ENCODE peak calls at places on chromosomes 12 and 14, in six cellular contexts. G, C, Q, W, Y and T are unnamed samples.

GRCh38 chr14:92926931-92927330 is 4.0 kb downstream of the CHGA start:
- DNase-seq in G (no peak), C (no peak), Q (no peak), W (peak; percentile 14), Y (no peak), T (no peak)

GRCh38 chr14:35506927-35507326 is 27.0 kb upstream of the INSM2 start:
- DNase-seq in G (peak; percentile 29), C (no peak), Q (no peak), W (peak; percentile 1), Y (no peak), T (no peak)

GRCh38 chr12:32462908-32463307 is 63.5 kb downstream of the FGD4 start:
- DNase-seq in G (no peak), C (no peak), Q (no peak), W (no peak), Y (no peak), T (no peak)

GRCh38 chr14:50943943-50944646 is at the start of gene PYGL:
- DNase-seq in G (no peak), C (peak; percentile 27), Q (peak; percentile 70), W (peak; percentile 71), Y (no peak), T (no peak)

GRCh38 chr14:102819176-102819628 is 42.0 kb downstream of the TRAF3 start:
- DNase-seq in G (no peak), C (peak; percentile 83), Q (no peak), W (no peak), Y (peak; percentile 26), T (no peak)

GRCh38 chr14:49970474-49971147 is 77.7 kb downstream of the ARF6 start:
- DNase-seq in G (no peak), C (no peak), Q (peak; percentile 86), W (no peak), Y (no peak), T (no peak)

GRCh38 chr12:57750561-57751431 is 1.3 kb downstream of the CDK4 start:
- DNase-seq in G (no peak), C (no peak), Q (no peak), W (no peak), Y (no peak), T (no peak)

GRCh38 chr14:101405931-101406330 is 155.4 kb upstream of the DIO3 start:
- DNase-seq in G (no peak), C (no peak), Q (no peak), W (no peak), Y (no peak), T (no peak)

GRCh38 chr12:75660107-75660530 is 148.7 kb upstream of the KRR1 start:
- DNase-seq in G (peak; percentile 88), C (no peak), Q (peak; percentile 42), W (no peak), Y (no peak), T (no peak)

GRCh38 chr14:41606249-41607118 is at the start of gene LRFN5:
- DNase-seq in G (no peak), C (no peak), Q (peak; percentile 55), W (peak; percentile 46), Y (no peak), T (no peak)

GRCh38 chr12:51906452-51907082 is 737 bp upstream of the ACVRL1 start:
- DNase-seq in G (no peak), C (no peak), Q (no peak), W (no peak), Y (no peak), T (no peak)

GRCh38 chr12:22287056-22287455 is 47.5 kb downstream of the ST8SIA1 start:
- DNase-seq in G (no peak), C (no peak), Q (no peak), W (no peak), Y (no peak), T (no peak)

GRCh38 chr14:96790715-96791114 is 6.5 kb upstream of the VRK1 start:
- DNase-seq in G (no peak), C (no peak), Q (no peak), W (no peak), Y (no peak), T (no peak)

GRCh38 chr12:76275511-76276093 is 72.6 kb downstream of the BBS10 start:
- DNase-seq in G (no peak), C (no peak), Q (no peak), W (no peak), Y (no peak), T (no peak)

GRCh38 chr12:62466018-62466595 is 519 bp upstream of the MON2 start:
- DNase-seq in G (no peak), C (peak; percentile 29), Q (peak; percentile 21), W (peak; percentile 40), Y (no peak), T (no peak)